ENCODE peak calls at places on chromosomes 4 and X, in eight cellular contexts. X is nephron progenitor cell, B is ACHN, U is H7, Y is NCI-H146, P is NCI-H82, R is A549, E is neural crest cell. W is an unnamed sample.

GRCh38 chrX:154458116-154458953 is at the start of gene PLXNA3:
- DNase-seq in U (peak), Y (peak), B (peak), P (peak), X (peak), E (peak), R (no peak), W (peak)

GRCh38 chr4:140943486-140943885 is 187.3 kb upstream of the TBC1D9 start:
- DNase-seq in E (no peak), X (no peak), P (no peak), R (no peak), Y (no peak), B (no peak), U (no peak), W (peak)

GRCh38 chr4:2276581-2277325 is 14.8 kb upstream of the MXD4 start:
- DNase-seq in Y (no peak), R (no peak), B (no peak), X (no peak), P (no peak), E (no peak), U (no peak), W (no peak)

GRCh38 chr4:51831133-51831532 is 11.8 kb upstream of the DCUN1D4 start:
- DNase-seq in U (peak), Y (peak), E (peak), P (peak), X (peak), R (no peak), B (peak), W (peak)

GRCh38 chr4:80192937-80193336 is 4.4 kb upstream of the PRDM8 start:
- DNase-seq in P (no peak), E (no peak), R (no peak), U (no peak), Y (no peak), B (peak), X (no peak), W (peak)

GRCh38 chrX:19017271-19017670 is 33.4 kb upstream of the PHKA2 start:
- DNase-seq in E (peak), U (peak), Y (peak), P (peak), X (peak), R (peak), B (peak), W (peak)

GRCh38 chrX:2677764-2678163 is 13.3 kb upstream of the CD99 start:
- DNase-seq in X (no peak), P (no peak), B (peak), R (peak), E (no peak), U (no peak), Y (no peak), W (peak)

GRCh38 chr4:57443308-57444243 is 333.4 kb upstream of the IGFBP7 start:
- DNase-seq in X (no peak), R (no peak), P (no peak), E (no peak), Y (no peak), B (no peak), U (no peak), W (no peak)

GRCh38 chr4:105843941-105844340 is 51.3 kb upstream of the NPNT start:
- DNase-seq in U (no peak), R (no peak), E (no peak), Y (no peak), X (no peak), P (no peak), B (no peak), W (no peak)

GRCh38 chr4:5114911-5115310 is 63.6 kb downstream of the STK32B start:
- DNase-seq in U (no peak), P (no peak), B (no peak), X (no peak), E (no peak), Y (no peak), R (no peak), W (no peak)

GRCh38 chr4:6199344-6199921 is 916 bp downstream of the JAKMIP1 start:
- DNase-seq in E (no peak), B (no peak), X (no peak), P (no peak), R (no peak), Y (peak), U (peak), W (no peak)

GRCh38 chrX:130197464-130197863 is 25.7 kb downstream of the RAB33A start:
- DNase-seq in B (no peak), U (no peak), E (no peak), P (no peak), Y (no peak), R (no peak), X (no peak), W (no peak)

GRCh38 chrX:15854080-15854655 is 445 bp downstream of the AP1S2 start:
- DNase-seq in Y (peak), P (peak), R (peak), U (peak), B (peak), E (peak), X (peak), W (peak)

GRCh38 chr4:152606800-152607577 is 71.1 kb upstream of the FBXW7 start:
- DNase-seq in U (no peak), R (no peak), P (no peak), B (no peak), X (no peak), E (no peak), Y (no peak), W (no peak)

GRCh38 chr4:85153221-85153620 is 186.7 kb upstream of the WDFY3 start:
- DNase-seq in U (no peak), E (no peak), R (no peak), B (no peak), P (no peak), X (no peak), Y (no peak), W (no peak)

GRCh38 chr4:8229341-8229975 is 30.4 kb downstream of the SH3TC1 start:
- DNase-seq in P (no peak), Y (no peak), R (no peak), B (no peak), E (no peak), U (no peak), X (no peak), W (no peak)

GRCh38 chr4:150679018-150679766 is 97.2 kb downstream of the MAB21L2 start:
- DNase-seq in B (no peak), P (no peak), E (no peak), Y (peak), R (no peak), U (no peak), X (no peak), W (no peak)

GRCh38 chr4:26330946-26331345 is 10.1 kb downstream of the RBPJ start:
- DNase-seq in U (no peak), P (no peak), X (no peak), Y (peak), R (no peak), E (no peak), B (no peak), W (no peak)

GRCh38 chrX:71171110-71171801 is 26.6 kb downstream of the NLGN3 start:
- DNase-seq in P (no peak), U (no peak), E (no peak), Y (no peak), B (no peak), X (no peak), R (no peak), W (no peak)